ENCODE peak calls at places on chromosomes 6 and 20, in eight cellular contexts. O is NCI-H2029, K is NCI-H1436, M is aorta, B is adipocyte, Y is HEK293T, S is M059J, Z is lower lobe of right lung. A is an unnamed sample.

GRCh38 chr6:55448446-55448845 is 121.2 kb downstream of the GFRAL start:
- DNase-seq in Y (no peak), K (no peak), M (no peak), B (peak; percentile 17), S (no peak), Z (no peak), O (no peak), A (no peak)

GRCh38 chr20:57568960-57569359 is 8.1 kb downstream of the PCK1 start:
- DNase-seq in K (no peak), B (no peak), M (no peak), Z (no peak), Y (no peak), O (no peak), S (no peak), A (no peak)

GRCh38 chr6:44715188-44715587 is 327.7 kb downstream of the CDC5L start:
- DNase-seq in Z (no peak), B (no peak), O (no peak), S (peak; percentile 65), M (no peak), Y (no peak), K (no peak), A (no peak)

GRCh38 chr6:73560853-73561407 is 40.1 kb upstream of the EEF1A1 start:
- DNase-seq in O (no peak), S (no peak), M (no peak), K (no peak), Y (no peak), Z (no peak), B (no peak), A (no peak)

GRCh38 chr6:7157752-7158616 is 50.2 kb downstream of the RREB1 start:
- DNase-seq in Z (no peak), S (peak; percentile 22), B (peak; percentile 33), Y (no peak), O (no peak), M (no peak), K (no peak), A (peak; percentile 50)

GRCh38 chr6:123715243-123715863 is 78.6 kb upstream of the TRDN start:
- DNase-seq in O (peak; percentile 37), Z (no peak), S (peak; percentile 50), M (no peak), Y (peak; percentile 29), B (peak; percentile 7), K (peak; percentile 7), A (peak; percentile 23)

GRCh38 chr6:33248643-33248931 is 23.1 kb downstream of the VPS52 start:
- DNase-seq in S (peak; percentile 80), O (no peak), B (peak; percentile 70), M (no peak), K (no peak), Z (no peak), Y (peak; percentile 19), A (no peak)

GRCh38 chr20:63863798-63864544 is 1.1 kb upstream of the TPD52L2 start:
- DNase-seq in M (peak; percentile 94), Y (peak; percentile 68), B (peak; percentile 89), Z (peak; percentile 95), K (peak; percentile 66), S (peak; percentile 80), O (peak; percentile 65), A (peak; percentile 91)

GRCh38 chr6:87152528-87152950 is 2.8 kb upstream of the ZNF292 start:
- DNase-seq in K (peak; percentile 46), M (no peak), S (peak; percentile 12), Y (no peak), Z (no peak), B (no peak), O (no peak), A (no peak)

GRCh38 chr6:131413831-131414191 is 159.2 kb upstream of the ARG1 start:
- DNase-seq in K (no peak), Z (no peak), B (no peak), M (no peak), O (no peak), S (no peak), Y (no peak), A (no peak)

GRCh38 chr20:3760980-3761379 is 6.6 kb downstream of the ADISSP start:
- DNase-seq in B (no peak), Z (no peak), Y (no peak), O (no peak), M (no peak), K (no peak), S (no peak), A (no peak)

GRCh38 chr6:109441069-109441816 is 719 bp downstream of the SMPD2 start:
- DNase-seq in K (peak; percentile 21), S (peak; percentile 68), M (peak; percentile 80), Z (peak; percentile 76), B (peak; percentile 73), Y (peak; percentile 61), O (peak; percentile 45), A (peak; percentile 44)

GRCh38 chr20:50467618-50468373 is 42.4 kb upstream of the PTPN1 start:
- DNase-seq in B (peak; percentile 62), Y (peak; percentile 65), O (no peak), K (no peak), Z (peak; percentile 52), S (peak; percentile 57), M (no peak), A (peak; percentile 60)

GRCh38 chr6:42010185-42010872 is 40.0 kb upstream of the TAF8 start:
- DNase-seq in S (peak; percentile 47), B (no peak), O (peak; percentile 57), M (no peak), Z (no peak), Y (no peak), K (no peak), A (no peak)

GRCh38 chr6:34455831-34456230 is 10.0 kb upstream of the PACSIN1 start:
- DNase-seq in B (no peak), M (no peak), S (no peak), Y (no peak), K (no peak), O (no peak), Z (no peak), A (no peak)

GRCh38 chr6:35505985-35506384 is 6.7 kb downstream of the TULP1 start:
- DNase-seq in Y (no peak), O (no peak), K (no peak), Z (no peak), B (no peak), S (no peak), M (no peak), A (no peak)

GRCh38 chr6:150622941-150623874 is 23.5 kb downstream of the PLEKHG1 start:
- DNase-seq in O (no peak), K (peak; percentile 15), M (no peak), Z (no peak), B (no peak), Y (no peak), S (no peak), A (no peak)

GRCh38 chr20:20373046-20373706 is 5.3 kb downstream of the INSM1 start:
- DNase-seq in M (no peak), Z (no peak), B (peak; percentile 46), O (no peak), Y (no peak), K (peak; percentile 36), S (peak; percentile 82), A (peak; percentile 75)

GRCh38 chr20:10682939-10683338 is 9.1 kb upstream of the JAG1 start:
- DNase-seq in S (no peak), K (no peak), B (no peak), Y (no peak), Z (no peak), O (no peak), M (no peak), A (no peak)

GRCh38 chr6:51675551-51676275 is 411.7 kb downstream of the PKHD1 start:
- DNase-seq in B (no peak), K (no peak), Z (no peak), S (no peak), Y (no peak), O (no peak), M (no peak), A (no peak)

GRCh38 chr6:94645191-94645590 is 932.1 kb upstream of the MANEA start:
- DNase-seq in K (no peak), O (no peak), M (no peak), B (no peak), Z (no peak), S (no peak), Y (no peak), A (no peak)

GRCh38 chr6:85450578-85450884 is 648 bp downstream of the NT5E start:
- DNase-seq in K (no peak), O (no peak), B (no peak), M (no peak), Z (no peak), Y (no peak), S (no peak), A (no peak)

GRCh38 chr6:41791984-41792383 is 4.5 kb downstream of the TOMM6 start:
- DNase-seq in M (no peak), B (no peak), Z (no peak), O (no peak), K (no peak), Y (no peak), S (no peak), A (no peak)

GRCh38 chr6:90583179-90583578 is 3.7 kb downstream of the MAP3K7 start:
- DNase-seq in Y (no peak), S (no peak), O (no peak), M (no peak), K (no peak), Z (no peak), B (no peak), A (no peak)

GRCh38 chr6:14711056-14711703 is 534.7 kb upstream of the JARID2 start:
- DNase-seq in K (peak; percentile 11), S (peak; percentile 97), O (no peak), M (no peak), Y (peak; percentile 53), Z (no peak), B (peak; percentile 57), A (peak; percentile 62)

GRCh38 chr6:7085911-7086310 is 21.9 kb upstream of the RREB1 start:
- DNase-seq in Y (no peak), B (no peak), S (peak; percentile 66), Z (peak; percentile 55), O (peak; percentile 79), M (no peak), K (no peak), A (peak; percentile 37)

GRCh38 chr6:40056865-40057264 is 122.6 kb upstream of the MOCS1 start:
- DNase-seq in S (no peak), K (no peak), O (no peak), Y (no peak), M (no peak), B (no peak), Z (no peak), A (no peak)

GRCh38 chr6:17057322-17057721 is 44.5 kb upstream of the STMND1 start:
- DNase-seq in Y (no peak), K (no peak), M (no peak), O (no peak), S (peak; percentile 65), B (no peak), Z (no peak), A (no peak)

GRCh38 chr6:128112494-128112893 is 211.6 kb upstream of the THEMIS start:
- DNase-seq in M (no peak), S (no peak), B (no peak), Z (no peak), Y (no peak), O (no peak), K (no peak), A (no peak)

GRCh38 chr6:132623446-132623845 is 629 bp downstream of the TAAR2 start:
- DNase-seq in Y (no peak), Z (no peak), K (no peak), O (no peak), M (no peak), S (no peak), B (no peak), A (no peak)

GRCh38 chr20:11917663-11918062 is at the start of gene BTBD3:
- DNase-seq in B (peak; percentile 21), S (no peak), K (peak; percentile 42), M (no peak), Z (peak; percentile 43), Y (no peak), O (peak; percentile 74), A (peak; percentile 75)

GRCh38 chr20:48923149-48923718 is 1.7 kb downstream of the ARFGEF2 start:
- DNase-seq in B (peak; percentile 43), S (no peak), Y (no peak), O (no peak), M (no peak), Z (no peak), K (no peak), A (no peak)

GRCh38 chr6:155014715-155015300 is 19.7 kb downstream of the TIAM2 start:
- DNase-seq in B (peak; percentile 86), Z (no peak), O (no peak), S (peak; percentile 80), Y (no peak), K (no peak), M (no peak), A (peak; percentile 28)

GRCh38 chr6:93677297-93677965 is 258.1 kb upstream of the EPHA7 start:
- DNase-seq in O (no peak), M (no peak), Y (no peak), Z (no peak), K (no peak), S (no peak), B (no peak), A (no peak)

A was measured in AG20443.